ENCODE peak calls at places on chromosome 14, in six cellular contexts. T is iris pigment epithelial cell; V is pancreas; Z is aorta; G is DMS 273 treated with DMSO at 0.1 percent for 48 hours; L is CD8-positive, alpha-beta memory T cell. D is an unnamed sample.

GRCh38 chr14:64763801-64764511 is 59.7 kb downstream of the PLEKHG3 start:
- DNase-seq in V (peak), Z (no peak), L (no peak), T (peak), G (peak), D (peak)

GRCh38 chr14:86166541-86166940 is 636.6 kb downstream of the FLRT2 start:
- DNase-seq in L (no peak), V (no peak), G (no peak), T (no peak), Z (no peak), D (no peak)

GRCh38 chr14:80681651-80682050 is 259.9 kb downstream of the CEP128 start:
- DNase-seq in L (no peak), T (peak), Z (no peak), G (no peak), V (no peak), D (no peak)

GRCh38 chr14:54660712-54661111 is 93.8 kb downstream of the SAMD4A start:
- DNase-seq in G (no peak), T (no peak), Z (no peak), V (no peak), L (no peak), D (no peak)

GRCh38 chr14:52759145-52759544 is 29.2 kb downstream of the STYX start:
- DNase-seq in Z (no peak), V (no peak), L (no peak), T (no peak), G (no peak), D (no peak)

GRCh38 chr14:73887116-73887490 is 444 bp downstream of the ZNF410 start:
- DNase-seq in T (no peak), Z (peak), L (no peak), V (no peak), G (peak), D (no peak)

GRCh38 chr14:65222434-65222833 is 120.1 kb upstream of the MAX start:
- DNase-seq in Z (peak), G (no peak), V (peak), L (peak), T (peak), D (peak)

GRCh38 chr14:70188608-70189540 is at the start of gene SLC8A3:
- DNase-seq in Z (no peak), T (peak), V (peak), G (peak), L (no peak), D (peak)

GRCh38 chr14:69363055-69363454 is 35.0 kb downstream of the ERH start:
- DNase-seq in G (no peak), T (peak), Z (no peak), V (no peak), L (no peak), D (peak)

GRCh38 chr14:89921896-89922548 is 32.5 kb downstream of the EFCAB11 start:
- DNase-seq in Z (no peak), G (no peak), L (no peak), V (no peak), T (peak), D (peak)

GRCh38 chr14:69561893-69562292 is 12.8 kb downstream of the CCDC177 start:
- DNase-seq in L (no peak), Z (no peak), G (no peak), V (no peak), T (no peak), D (no peak)

D was measured in AG08395.